ENCODE peak calls at places on chromosomes 6 and 20, in nine cellular contexts. P, T, S, A, R, L, M, H and N are unnamed samples.

GRCh38 chr6:157184202-157185015 is 138.9 kb downstream of the TMEM242 start:
- DNase-seq in T (no peak), H (peak; percentile 31), A (peak; percentile 87), R (peak; percentile 73), S (peak; percentile 73), P (peak; percentile 40), M (peak; percentile 56), L (peak; percentile 58), N (peak; percentile 58)

GRCh38 chr6:157443066-157443800 is 62.2 kb downstream of the ZDHHC14 start:
- DNase-seq in M (no peak), S (no peak), T (no peak), L (no peak), H (no peak), R (no peak), A (peak; percentile 72), P (no peak), N (peak; percentile 87)

GRCh38 chr6:3687847-3688246 is 63.7 kb downstream of the PXDC1 start:
- DNase-seq in S (no peak), P (no peak), M (no peak), A (no peak), L (no peak), H (no peak), R (no peak), T (no peak), N (no peak)

GRCh38 chr20:63768591-63769515 is 29.3 kb downstream of the SLC2A4RG start:
- DNase-seq in T (no peak), P (no peak), R (no peak), M (no peak), H (no peak), L (no peak), S (peak; percentile 14), A (no peak), N (no peak)

GRCh38 chr6:11918739-11919605 is 93.1 kb upstream of the HIVEP1 start:
- DNase-seq in A (peak; percentile 26), R (no peak), P (no peak), H (no peak), M (no peak), L (no peak), S (no peak), T (no peak), N (peak; percentile 28)

GRCh38 chr20:56826971-56827645 is 198.0 kb downstream of the TFAP2C start:
- DNase-seq in H (peak; percentile 57), A (peak; percentile 85), R (no peak), P (no peak), T (no peak), L (no peak), S (no peak), M (no peak), N (peak; percentile 91)

GRCh38 chr6:14396826-14397517 is 279.4 kb downstream of the CD83 start:
- DNase-seq in M (no peak), A (peak; percentile 34), L (peak; percentile 9), R (peak; percentile 22), H (no peak), S (no peak), P (no peak), T (no peak), N (peak; percentile 69)

GRCh38 chr6:55636406-55637102 is 57.6 kb upstream of the HMGCLL1 start:
- DNase-seq in L (no peak), R (no peak), M (no peak), A (no peak), P (no peak), H (peak; percentile 55), S (no peak), T (no peak), N (peak; percentile 71)

GRCh38 chr6:11152581-11152980 is 41.1 kb upstream of the ERVFRD-1 start:
- DNase-seq in H (no peak), L (no peak), T (no peak), M (no peak), R (no peak), A (no peak), P (no peak), S (no peak), N (no peak)

GRCh38 chr6:39203804-39204495 is 25.3 kb downstream of the KCNK5 start:
- DNase-seq in H (no peak), S (no peak), P (no peak), M (no peak), R (no peak), T (no peak), A (no peak), L (no peak), N (no peak)

GRCh38 chr6:52570291-52570700 is 6.6 kb downstream of the TRAM2 start:
- DNase-seq in S (peak; percentile 76), A (peak; percentile 84), L (no peak), H (no peak), M (no peak), T (no peak), P (no peak), R (no peak), N (peak; percentile 73)

GRCh38 chr6:41278699-41279405 is 7.6 kb downstream of the TREM1 start:
- DNase-seq in R (peak; percentile 71), P (peak; percentile 69), M (peak; percentile 72), S (peak; percentile 57), H (peak; percentile 22), T (no peak), A (no peak), L (peak; percentile 58), N (peak; percentile 63)

GRCh38 chr20:59195316-59195993 is 31.8 kb downstream of the ZNF831 start:
- DNase-seq in M (no peak), A (no peak), R (no peak), H (no peak), S (no peak), T (no peak), L (no peak), P (no peak), N (no peak)

GRCh38 chr6:116577486-116577885 is 6.2 kb downstream of the RWDD1 start:
- DNase-seq in M (no peak), T (no peak), S (no peak), P (no peak), R (no peak), A (no peak), L (no peak), H (no peak), N (no peak)

GRCh38 chr20:63216849-63217471 is 1.0 kb upstream of the YTHDF1 start:
- DNase-seq in R (no peak), M (no peak), A (no peak), H (no peak), S (no peak), L (no peak), T (no peak), P (no peak), N (no peak)

GRCh38 chr6:35024601-35025054 is 116.5 kb downstream of the TCP11 start:
- DNase-seq in P (no peak), A (peak; percentile 71), S (peak; percentile 75), M (no peak), T (no peak), H (no peak), R (peak; percentile 67), L (no peak), N (peak; percentile 40)

GRCh38 chr6:148367418-148368024 is 24.9 kb downstream of the SASH1 start:
- DNase-seq in L (no peak), A (peak; percentile 29), H (peak; percentile 46), S (peak; percentile 75), M (no peak), R (peak; percentile 53), T (no peak), P (no peak), N (peak; percentile 82)

GRCh38 chr6:28134015-28134414 is 7.7 kb upstream of the ZKSCAN8 start:
- DNase-seq in M (peak; percentile 55), A (peak; percentile 25), T (no peak), P (no peak), H (no peak), S (no peak), L (no peak), R (no peak), N (peak; percentile 55)

GRCh38 chr6:51648774-51649173 is 438.6 kb downstream of the PKHD1 start:
- DNase-seq in M (no peak), H (no peak), T (no peak), L (no peak), R (no peak), S (no peak), A (no peak), P (no peak), N (no peak)

GRCh38 chr6:25511386-25511785 is 140.6 kb upstream of the SCGN start:
- DNase-seq in P (no peak), L (no peak), S (no peak), T (no peak), M (no peak), A (peak; percentile 7), R (no peak), H (no peak), N (peak; percentile 52)

GRCh38 chr20:62407221-62407992 is at the start of gene CABLES2:
- DNase-seq in A (peak; percentile 96), M (peak; percentile 96), T (peak; percentile 97), S (peak; percentile 97), H (peak; percentile 83), R (peak; percentile 94), L (peak; percentile 88), P (peak; percentile 91), N (peak; percentile 90)

GRCh38 chr20:12728782-12729181 is 280.0 kb upstream of the SPTLC3 start:
- DNase-seq in M (no peak), R (no peak), L (no peak), T (no peak), H (no peak), S (no peak), P (no peak), A (no peak), N (no peak)

GRCh38 chr20:22508426-22508825 is 75.9 kb downstream of the FOXA2 start:
- DNase-seq in S (no peak), A (no peak), M (no peak), P (no peak), T (no peak), R (no peak), H (no peak), L (no peak), N (no peak)

GRCh38 chr20:21360686-21361085 is 36.6 kb downstream of the NKX2-4 start:
- DNase-seq in P (no peak), H (no peak), T (no peak), R (no peak), A (no peak), M (no peak), L (no peak), S (no peak), N (peak; percentile 4)

GRCh38 chr6:21597706-21598273 is 4.2 kb downstream of the SOX4 start:
- DNase-seq in P (no peak), S (peak; percentile 34), R (no peak), H (no peak), M (no peak), T (no peak), L (no peak), A (peak; percentile 44), N (peak; percentile 46)

GRCh38 chr20:47677314-47678129 is 107.8 kb downstream of the SULF2 start:
- DNase-seq in T (peak; percentile 90), P (peak; percentile 49), H (no peak), L (peak; percentile 68), A (peak; percentile 32), M (peak; percentile 72), R (peak; percentile 47), S (no peak), N (peak; percentile 31)

GRCh38 chr6:18022398-18023231 is 35.2 kb upstream of the KIF13A start:
- DNase-seq in L (no peak), R (peak; percentile 3), H (no peak), P (no peak), S (no peak), T (no peak), M (no peak), A (peak; percentile 84), N (peak; percentile 39)